ENCODE peak calls at places on chromosomes 3 and 15, in seven cellular contexts. L is PC-9, X is cardiac muscle cell, C is foreskin fibroblast, H is HL-60, Y is astrocyte of the spinal cord, I is fibroblast of pulmonary artery. N is an unnamed sample.

GRCh38 chr3:73625124-73625665 is 454 bp upstream of the PDZRN3 start:
- DNase-seq in H (no peak), Y (peak), L (no peak), I (peak), X (peak), C (peak), N (no peak)

GRCh38 chr3:39153977-39154299 is 547 bp upstream of the CSRNP1 start:
- DNase-seq in L (no peak), I (no peak), H (no peak), C (no peak), X (no peak), Y (no peak), N (no peak)

GRCh38 chr15:56205061-56205876 is 38.4 kb downstream of the RFX7 start:
- DNase-seq in L (no peak), I (peak), H (no peak), X (no peak), C (no peak), Y (peak), N (no peak)

GRCh38 chr3:45644467-45645201 is 44.6 kb upstream of the SACM1L start:
- DNase-seq in I (peak), Y (peak), C (peak), L (no peak), X (peak), H (no peak), N (no peak)

GRCh38 chr3:169869484-169870304 is at the start of gene LRRC31:
- DNase-seq in Y (no peak), X (no peak), C (no peak), H (no peak), I (no peak), L (no peak), N (peak)

GRCh38 chr15:78007965-78008886 is 69.3 kb downstream of the TBC1D2B start:
- DNase-seq in X (no peak), I (peak), Y (peak), C (peak), L (peak), H (no peak), N (peak)

GRCh38 chr15:66306381-66306780 is 13.0 kb downstream of the DIS3L start:
- DNase-seq in H (no peak), Y (no peak), C (no peak), I (no peak), L (no peak), X (no peak), N (no peak)

GRCh38 chr3:136562031-136562430 is 190.1 kb downstream of the STAG1 start:
- DNase-seq in L (no peak), Y (no peak), C (no peak), H (no peak), I (no peak), X (no peak), N (no peak)

GRCh38 chr15:33226559-33227181 is 32.2 kb upstream of the FMN1 start:
- DNase-seq in L (peak), Y (peak), X (peak), C (no peak), I (no peak), H (peak), N (peak)

GRCh38 chr15:65595960-65596359 is 15.0 kb downstream of the INTS14 start:
- DNase-seq in Y (no peak), X (peak), C (no peak), I (peak), H (no peak), L (no peak), N (peak)

GRCh38 chr15:56038015-56038414 is 44.6 kb upstream of the NEDD4 start:
- DNase-seq in Y (peak), L (no peak), H (peak), I (peak), X (no peak), C (peak), N (no peak)

GRCh38 chr3:133821767-133822638 is 16.4 kb downstream of the SRPRB start:
- DNase-seq in L (no peak), Y (peak), H (no peak), X (peak), I (peak), C (peak), N (peak)
- TF ChIP-seq CTCF in L (no peak), Y (peak), H (no peak), X (no peak), I (no peak), C (no peak), N (peak)

GRCh38 chr3:138332472-138333073 is 2.9 kb upstream of the NME9 start:
- DNase-seq in L (no peak), X (peak), C (peak), I (peak), H (no peak), Y (peak), N (no peak)
- TF ChIP-seq CTCF in L (peak), X (peak), C (peak), I (peak), H (peak), Y (peak), N (peak)

DNA sequence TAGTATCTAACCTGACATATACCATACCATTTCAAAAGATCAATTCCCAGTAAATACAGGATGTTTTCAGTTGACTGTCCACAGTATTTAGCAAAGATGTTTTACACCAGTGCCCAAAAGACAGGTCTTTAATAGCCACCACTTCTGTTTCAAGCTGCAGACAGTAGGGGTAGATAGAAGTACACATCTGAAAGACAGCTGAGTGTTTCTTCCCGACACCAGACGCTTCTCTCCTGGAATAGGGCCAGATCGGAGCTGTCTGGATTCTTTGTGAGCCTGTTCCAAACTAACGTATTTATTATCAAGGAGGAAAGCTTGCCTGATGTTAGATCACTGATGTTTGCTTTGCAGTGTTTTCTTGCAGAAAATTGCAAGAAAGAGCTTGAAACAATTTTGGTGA is 136.1 kb upstream of the RBMS3 start:
- DNase-seq in I (peak), X (peak), L (no peak), Y (peak), C (peak), H (no peak), N (no peak)
- TF ChIP-seq CTCF in I (peak), X (peak), L (no peak), Y (peak), C (no peak), H (no peak), N (no peak)

DNA sequence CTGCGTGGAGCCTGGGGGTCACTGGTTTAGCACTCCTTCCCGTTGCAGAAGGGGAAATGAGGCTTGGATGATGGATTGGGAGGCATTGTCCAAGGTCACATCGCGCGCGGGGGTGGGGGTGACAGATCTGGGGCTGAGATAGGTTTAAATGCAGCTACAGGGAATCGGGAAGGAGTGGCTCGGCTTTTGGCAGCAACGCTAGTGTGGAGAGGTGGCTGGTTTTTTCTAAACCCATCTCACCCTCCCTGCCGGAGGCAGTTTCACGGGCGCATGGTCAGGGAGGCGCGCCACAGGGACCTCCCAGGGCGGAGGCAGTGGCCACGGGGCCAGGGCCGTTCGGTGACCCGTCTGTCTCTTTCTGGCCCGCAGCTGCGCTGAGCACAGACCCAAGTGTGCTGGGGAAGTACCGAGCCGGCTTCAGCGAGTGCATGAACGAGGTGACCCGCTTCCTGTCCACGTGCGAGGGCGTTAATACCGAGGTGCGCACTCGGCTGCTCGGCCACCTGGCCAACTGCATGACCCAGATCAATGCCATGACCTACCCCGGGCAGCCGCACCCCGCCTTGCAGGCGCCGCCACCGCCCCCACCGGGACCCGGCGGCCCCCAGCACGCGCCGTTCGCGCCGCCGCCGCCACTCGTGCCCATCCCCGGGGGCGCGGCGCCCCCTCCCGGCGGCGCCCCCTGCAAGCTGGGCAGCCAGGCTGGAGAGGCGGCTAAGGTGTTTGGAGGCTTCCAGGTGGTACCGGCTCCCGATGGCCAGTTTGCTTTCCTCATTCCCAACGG is 1.6 kb downstream of the HES1 start:
- DNase-seq in X (peak), I (peak), H (peak), L (peak), C (no peak), Y (peak), N (peak)
- TF ChIP-seq CTCF in X (peak), I (peak), H (peak), L (peak), C (peak), Y (peak), N (peak)

GRCh38 chr3:49029563-49029884 is 326 bp upstream of the IMPDH2 start:
- DNase-seq in Y (no peak), X (no peak), H (no peak), C (no peak), L (no peak), I (no peak), N (no peak)

GRCh38 chr3:49030331-49030730 is 1.1 kb upstream of the IMPDH2 start:
- DNase-seq in X (no peak), L (no peak), I (no peak), H (no peak), C (no peak), Y (no peak), N (no peak)

GRCh38 chr3:49027634-49028033 is 1.6 kb downstream of the IMPDH2 start:
- DNase-seq in C (no peak), I (no peak), H (no peak), Y (no peak), L (no peak), X (no peak), N (no peak)

GRCh38 chr3:49028298-49028672 is 913 bp downstream of the IMPDH2 start:
- DNase-seq in X (no peak), I (no peak), C (no peak), L (no peak), H (no peak), Y (no peak), N (no peak)

GRCh38 chr3:49028673-49029562 is at the start of gene IMPDH2:
- DNase-seq in X (peak), Y (peak), L (peak), I (peak), H (peak), C (peak), N (peak)
- TF ChIP-seq CTCF in X (no peak), Y (peak), L (no peak), I (peak), H (no peak), C (no peak), N (no peak)

GRCh38 chr15:83011271-83012037 is at the start of gene C15orf40:
- DNase-seq in X (peak), L (peak), I (peak), H (peak), Y (peak), C (peak), N (peak)
- TF ChIP-seq CTCF in X (peak), L (peak), I (peak), H (peak), Y (peak), C (peak), N (peak)

DNA sequence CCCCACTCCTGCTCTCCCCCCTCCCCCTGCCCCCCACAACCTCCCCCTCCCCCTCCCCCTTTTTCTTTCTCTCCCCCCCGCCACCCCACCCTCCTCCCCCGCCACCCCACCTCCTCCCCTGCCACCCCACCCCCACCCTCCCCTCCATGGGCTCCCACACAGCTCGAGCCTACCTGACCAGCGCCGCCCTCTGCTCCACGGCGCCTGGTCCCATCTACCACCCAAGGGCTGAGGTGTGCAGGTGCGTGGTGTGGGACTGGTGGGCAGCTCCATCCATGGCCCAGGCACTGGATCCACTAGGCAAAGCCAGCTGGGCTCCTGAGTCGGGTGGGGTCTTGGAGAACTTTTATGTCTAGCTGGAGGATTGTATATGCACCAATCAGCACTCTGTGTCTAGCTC is 68.3 kb upstream of the KCNAB1 start:
- DNase-seq in H (no peak), C (no peak), X (no peak), I (no peak), Y (no peak), L (no peak), N (no peak)
- TF ChIP-seq CTCF in H (no peak), C (no peak), X (no peak), I (no peak), Y (no peak), L (no peak), N (no peak)